ENCODE peak calls at places on chromosomes 12 and 14, in eight cellular contexts. Z is GM23338; A is PC-9; U is WERI-Rb-1; S is GM12878; C is prostate gland; E is CD8-positive, alpha-beta T cell; J is cardiac muscle cell. O is an unnamed sample. For H3K27me3, the result is how much of the 10 kb centered on the place peaks cover.

GRCh38 chr12:2963154-2963759 is 4.1 kb downstream of the TEAD4 start:
- DNase-seq in A (no peak), C (no peak), U (peak), S (no peak), J (no peak), Z (peak), E (no peak), O (no peak)

GRCh38 chr14:87999282-87999681 is 5.7 kb upstream of the GPR65 start:
- DNase-seq in A (no peak), S (no peak), C (no peak), U (no peak), E (no peak), Z (no peak), J (no peak), O (no peak)

GRCh38 chr14:53295985-53296582 is 143.0 kb upstream of the DDHD1 start:
- DNase-seq in U (no peak), Z (peak), A (no peak), C (no peak), J (peak), S (no peak), E (no peak), O (no peak)

GRCh38 chr12:50763637-50764115 is at the start of gene ATF1:
- DNase-seq in J (peak), E (peak), U (peak), Z (peak), C (peak), S (peak), A (peak), O (peak)

GRCh38 chr12:84912191-84913142 is at the start of gene SLC6A15:
- DNase-seq in C (no peak), S (no peak), A (no peak), Z (peak), E (no peak), U (peak), J (peak), O (peak)

GRCh38 chr14:50407089-50407813 is 10.6 kb upstream of the CDKL1 start:
- DNase-seq in E (no peak), U (no peak), Z (no peak), S (no peak), A (no peak), J (no peak), C (no peak), O (no peak)

GRCh38 chr12:131046813-131047788 is 93.4 kb downstream of the ADGRD1 start:
- DNase-seq in E (no peak), J (no peak), C (no peak), U (no peak), A (no peak), S (no peak), Z (no peak), O (no peak)

GRCh38 chr12:12282761-12283160 is 15.9 kb upstream of the LRP6 start:
- DNase-seq in S (no peak), J (no peak), E (no peak), U (no peak), C (no peak), Z (no peak), A (peak), O (no peak)

GRCh38 chr14:96424104-96424989 is 32.4 kb downstream of the AK7 start:
- DNase-seq in S (peak), E (peak), J (peak), Z (peak), A (peak), U (peak), C (peak), O (peak)

GRCh38 chr12:110689601-110690430 is 901 bp upstream of the HVCN1 start:
- DNase-seq in C (no peak), U (peak), S (peak), J (no peak), Z (peak), E (peak), A (no peak), O (peak)

GRCh38 chr12:97754306-97754705 is 291.7 kb downstream of the RMST start:
- DNase-seq in C (no peak), Z (no peak), E (no peak), S (no peak), U (no peak), J (no peak), A (no peak), O (peak)

GRCh38 chr12:80101126-80101525 is 1.8 kb downstream of the OTOGL start:
- DNase-seq in Z (no peak), J (no peak), U (no peak), S (no peak), A (no peak), E (no peak), C (no peak), O (no peak)

GRCh38 chr14:81400852-81401251 is 728 bp upstream of the STON2 start:
- DNase-seq in E (no peak), U (no peak), C (peak), J (no peak), S (no peak), Z (peak), A (peak), O (no peak)

GRCh38 chr14:38255673-38256357 is at the start of gene CLEC14A:
- DNase-seq in C (no peak), E (no peak), U (no peak), Z (peak), A (no peak), S (no peak), J (peak), O (no peak)
- H3K4me3 ChIP-seq in C (peak), E (peak), U (no peak), Z (peak), A (no peak), S (no peak), J (peak), O (no peak)

DNA sequence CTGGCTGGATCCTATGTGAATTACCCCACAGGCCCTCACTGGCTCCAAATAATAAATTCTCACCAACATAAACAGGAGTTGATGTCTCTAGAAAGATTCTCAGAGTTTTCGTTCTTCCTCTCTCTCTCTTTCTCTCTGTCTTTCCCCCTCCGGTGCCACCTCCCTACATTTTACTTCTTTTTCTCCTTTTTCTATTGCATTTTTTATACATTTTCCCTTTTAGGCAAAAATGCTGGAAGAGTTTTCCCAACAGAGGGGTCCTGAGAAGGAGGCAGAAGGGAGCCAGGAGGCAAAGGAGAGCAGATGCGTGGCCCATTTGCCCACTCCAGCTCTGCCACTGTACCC is 826 bp upstream of the HOXC6 start:
- DNase-seq in C (no peak), E (no peak), J (no peak), U (no peak), Z (no peak), S (no peak), A (no peak), O (no peak)
- H3K27me3 ChIP-seq in C (half or more), E (half or more), J (half or more), U (under half), Z (half or more), S (under half), A (under half), O (under half)

DNA sequence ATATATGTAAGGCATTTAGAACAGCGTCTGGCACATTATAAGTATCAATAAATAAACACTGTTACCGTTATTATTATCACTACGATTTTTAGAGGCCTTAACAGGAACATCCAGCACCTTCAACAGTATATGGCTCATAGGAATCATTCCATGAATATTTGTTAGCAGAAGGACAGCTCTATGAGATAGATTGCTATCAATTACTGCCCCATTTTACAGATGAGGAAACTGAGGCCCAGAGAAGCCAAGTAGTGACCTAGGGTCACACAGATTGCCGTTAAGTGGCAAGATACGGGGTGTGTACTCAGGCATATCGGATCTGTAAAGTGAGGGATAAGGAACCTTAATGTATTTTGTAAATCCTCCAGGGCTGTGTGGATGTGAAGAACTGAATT is 510 bp upstream of the PSMD9 start:
- DNase-seq in E (no peak), S (no peak), U (no peak), Z (no peak), C (no peak), A (no peak), J (no peak), O (no peak)
- TF ChIP-seq CTCF in E (no peak), S (no peak), U (no peak), Z (no peak), C (no peak), A (peak), J (no peak), O (no peak)

DNA sequence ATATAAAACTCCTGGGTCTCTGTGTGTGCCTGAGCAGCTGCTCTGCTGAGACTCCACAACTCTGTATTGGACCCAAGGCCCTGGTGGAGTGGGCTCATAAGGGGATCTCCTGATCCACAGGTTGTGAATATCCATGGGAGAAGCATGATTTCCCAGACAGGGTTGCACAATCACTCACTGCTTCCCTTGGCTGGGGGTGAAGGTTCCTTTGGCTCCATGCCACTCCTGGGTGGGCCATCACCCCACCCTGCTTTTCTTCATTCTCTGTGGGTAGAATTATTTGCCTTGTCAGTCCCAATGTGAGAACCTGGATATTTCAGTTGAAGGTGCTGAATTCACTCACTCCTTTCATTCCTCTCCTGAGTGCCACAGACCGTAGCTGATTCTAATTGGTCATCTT is 205.2 kb upstream of the TMEM260 start:
- DNase-seq in S (no peak), Z (no peak), A (no peak), J (no peak), C (no peak), U (no peak), E (no peak), O (no peak)
- H3K4me3 ChIP-seq in S (no peak), Z (no peak), A (no peak), J (no peak), C (no peak), U (no peak), E (no peak), O (no peak)

GRCh38 chr14:76956253-76957090 is 72.0 kb downstream of the IRF2BPL start:
- DNase-seq in Z (peak), S (no peak), C (peak), E (peak), A (peak), U (peak), J (peak), O (peak)
- H3K27me3 ChIP-seq in Z (under half), S (under half), C (under half), E (under half), A (under half), U (under half), J (under half), O (under half)

GRCh38 chr12:108063192-108063591 is 65.9 kb upstream of the WSCD2 start:
- DNase-seq in A (no peak), S (no peak), U (no peak), E (no peak), Z (peak), C (no peak), J (peak), O (no peak)
- TF ChIP-seq CTCF in A (peak), S (peak), U (peak), E (no peak), Z (peak), C (peak), J (peak), O (peak)

DNA sequence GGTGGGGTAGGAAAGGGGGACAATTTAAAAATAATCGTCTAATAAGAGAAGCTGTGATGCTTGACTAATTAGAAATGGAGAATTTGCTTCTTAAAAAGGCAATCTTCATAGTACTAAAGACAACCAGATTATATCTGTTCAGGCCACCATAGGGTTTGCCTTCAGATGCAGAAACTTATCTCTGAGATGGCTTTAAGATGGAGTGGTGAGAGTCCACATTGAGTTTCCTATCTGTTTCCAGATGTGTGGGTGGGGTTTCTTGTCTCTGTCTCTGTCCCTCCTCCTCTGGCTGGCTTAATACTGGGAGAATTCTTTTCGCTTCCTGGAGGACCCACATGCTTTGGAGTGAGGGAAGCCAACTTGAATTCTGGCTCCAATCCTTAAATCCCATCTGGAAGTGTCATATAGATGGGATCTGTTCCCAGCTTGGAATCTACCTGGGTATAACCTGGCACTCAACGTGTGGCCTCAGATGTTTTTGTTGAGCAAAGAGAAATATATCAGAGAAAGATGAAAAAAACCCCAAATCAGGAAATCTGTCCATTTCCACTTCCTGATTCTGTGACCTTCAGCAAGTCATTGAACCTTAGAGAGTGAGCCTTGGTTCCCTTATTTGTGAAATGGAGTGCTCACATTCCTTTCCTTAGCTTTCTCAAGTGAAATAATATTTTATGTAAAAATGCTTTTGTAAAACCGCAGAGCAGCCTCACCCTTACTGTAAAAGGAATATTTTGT is 66.4 kb downstream of the CHST11 start:
- DNase-seq in A (no peak), E (no peak), U (no peak), S (no peak), J (no peak), C (no peak), Z (no peak), O (no peak)
- H3K4me3 ChIP-seq in A (no peak), E (no peak), U (no peak), S (no peak), J (no peak), C (no peak), Z (no peak), O (no peak)

GRCh38 chr14:26598672-26599131 is 869 bp upstream of the NOVA1 start:
- DNase-seq in Z (no peak), E (no peak), A (no peak), C (no peak), S (no peak), J (no peak), U (peak), O (no peak)
- H3K27me3 ChIP-seq in Z (under half), E (under half), A (under half), C (under half), S (under half), J (under half), U (under half), O (under half)

GRCh38 chr12:45730842-45731336 is 1.4 kb downstream of the ARID2 start:
- DNase-seq in C (no peak), J (peak), Z (no peak), S (no peak), E (peak), A (no peak), U (no peak), O (no peak)
- TF ChIP-seq CTCF in C (no peak), J (no peak), Z (no peak), S (no peak), E (no peak), A (no peak), U (no peak), O (no peak)

DNA sequence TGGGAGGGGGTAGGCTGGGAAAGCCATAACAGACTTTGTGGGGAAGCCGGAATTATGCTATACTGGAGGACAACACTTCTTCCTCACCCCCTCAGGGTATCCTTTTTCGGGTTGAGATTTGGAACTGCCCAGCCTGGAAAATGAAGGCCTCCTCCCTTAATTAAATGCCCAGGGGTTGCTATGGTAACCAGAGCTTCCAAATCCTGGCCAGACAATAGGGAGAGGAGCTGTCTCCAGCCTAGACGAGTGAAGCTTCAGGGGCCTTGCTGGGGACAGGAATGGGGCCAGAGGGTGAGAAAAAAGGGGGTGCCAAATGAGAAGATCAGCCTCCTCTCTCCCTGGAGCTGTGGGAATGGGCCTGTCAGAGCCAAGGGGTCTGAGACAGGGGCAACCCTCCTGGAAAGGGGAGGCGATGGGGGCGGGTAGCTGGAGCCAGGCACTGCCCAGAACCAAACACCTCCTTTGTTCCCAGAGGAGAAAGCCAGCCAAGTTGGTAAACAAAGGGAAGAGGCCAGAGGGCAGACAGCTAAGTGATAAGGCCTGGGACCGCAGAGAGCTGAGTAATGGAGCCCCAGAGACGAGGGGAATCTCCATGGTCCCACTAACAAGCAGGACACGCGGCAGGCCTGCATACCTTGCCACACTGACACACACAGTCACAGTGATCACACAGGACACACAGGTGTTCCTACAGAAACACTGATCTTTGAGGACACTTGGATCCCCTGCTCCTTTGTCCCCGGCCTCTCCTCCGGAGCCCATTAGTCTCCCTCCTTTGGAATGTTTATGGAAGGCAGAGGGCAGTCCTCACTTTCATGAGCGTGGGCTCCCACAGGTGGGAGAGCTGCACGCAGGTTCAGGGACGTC is 17.9 kb upstream of the RND1 start:
- DNase-seq in J (no peak), S (no peak), U (no peak), Z (peak), C (no peak), A (peak), E (no peak), O (no peak)
- H3K4me3 ChIP-seq in J (no peak), S (no peak), U (no peak), Z (peak), C (no peak), A (no peak), E (no peak), O (no peak)

O was measured in GM06990.